ENCODE peak calls at places on chromosomes 3 and 15, in eight cellular contexts. N, R, I, O, U, Q, J and F are unnamed samples.

GRCh38 chr3:97636465-97636864 is 128.1 kb upstream of the ARL6 start:
- DNase-seq in N (no peak), R (no peak), I (no peak), O (no peak), U (no peak), Q (no peak), J (no peak), F (no peak)

GRCh38 chr3:112631257-112631656 is 9.7 kb downstream of the CCDC80 start:
- DNase-seq in N (no peak), R (no peak), I (no peak), O (no peak), U (no peak), Q (no peak), J (no peak), F (no peak)

GRCh38 chr3:32421991-32422859 is 30.6 kb downstream of the CMTM7 start:
- DNase-seq in N (peak; percentile 83), R (peak; percentile 69), I (peak; percentile 82), O (no peak), U (no peak), Q (peak; percentile 75), J (peak; percentile 44), F (peak; percentile 87)

GRCh38 chr3:119019767-119020518 is 14.7 kb downstream of the IGSF11 start:
- DNase-seq in N (no peak), R (no peak), I (no peak), O (no peak), U (no peak), Q (no peak), J (no peak), F (no peak)

GRCh38 chr3:125431391-125431790 is 56.3 kb upstream of the ZNF148 start:
- DNase-seq in N (peak; percentile 32), R (no peak), I (no peak), O (no peak), U (no peak), Q (peak; percentile 44), J (peak; percentile 28), F (no peak)

GRCh38 chr15:34318277-34319079 is 19.1 kb downstream of the SLC12A6 start:
- DNase-seq in N (peak; percentile 45), R (peak; percentile 81), I (peak; percentile 41), O (no peak), U (no peak), Q (peak; percentile 18), J (no peak), F (no peak)

GRCh38 chr15:38647683-38648082 is 83.1 kb upstream of the RASGRP1 start:
- DNase-seq in N (peak; percentile 4), R (peak; percentile 12), I (no peak), O (no peak), U (no peak), Q (no peak), J (no peak), F (no peak)

GRCh38 chr15:95440712-95441111 is 889.8 kb upstream of the NR2F2 start:
- DNase-seq in N (no peak), R (no peak), I (no peak), O (no peak), U (no peak), Q (no peak), J (no peak), F (no peak)

GRCh38 chr3:168834558-168834957 is 738.8 kb upstream of the GOLIM4 start:
- DNase-seq in N (no peak), R (no peak), I (no peak), O (no peak), U (no peak), Q (no peak), J (no peak), F (no peak)

GRCh38 chr15:43920815-43921214 is 94.0 kb downstream of the WDR76 start:
- DNase-seq in N (peak; percentile 65), R (peak; percentile 31), I (no peak), O (no peak), U (no peak), Q (no peak), J (no peak), F (no peak)

GRCh38 chr3:154904328-154904727 is 175.8 kb upstream of the MME start:
- DNase-seq in N (no peak), R (peak; percentile 44), I (no peak), O (no peak), U (no peak), Q (peak; percentile 33), J (no peak), F (no peak)

GRCh38 chr3:46378426-46378942 is 7.7 kb downstream of the CCR5 start:
- DNase-seq in N (peak; percentile 17), R (peak; percentile 59), I (peak; percentile 69), O (peak; percentile 42), U (peak; percentile 58), Q (peak; percentile 56), J (no peak), F (peak; percentile 75)

GRCh38 chr3:62562596-62562995 is 189.2 kb upstream of the FEZF2 start:
- DNase-seq in N (peak; percentile 73), R (no peak), I (no peak), O (no peak), U (no peak), Q (no peak), J (no peak), F (no peak)

GRCh38 chr15:97904196-97904572 is 56.3 kb upstream of the ARRDC4 start:
- DNase-seq in N (peak; percentile 27), R (peak; percentile 68), I (peak; percentile 74), O (no peak), U (peak; percentile 69), Q (peak; percentile 76), J (no peak), F (peak; percentile 87)

GRCh38 chr3:38165722-38166387 is 518 bp downstream of the OXSR1 start:
- DNase-seq in N (peak; percentile 27), R (peak; percentile 40), I (no peak), O (no peak), U (peak; percentile 50), Q (peak; percentile 33), J (no peak), F (no peak)

GRCh38 chr15:89367485-89368451 is 33.1 kb upstream of the POLG start:
- DNase-seq in N (no peak), R (no peak), I (no peak), O (no peak), U (no peak), Q (no peak), J (no peak), F (no peak)

GRCh38 chr3:10935028-10935427 is 57.5 kb upstream of the SLC6A1 start:
- DNase-seq in N (no peak), R (no peak), I (no peak), O (no peak), U (no peak), Q (no peak), J (no peak), F (no peak)

GRCh38 chr3:38646630-38647029 is 2.9 kb downstream of the SCN5A start:
- DNase-seq in N (no peak), R (peak; percentile 12), I (no peak), O (no peak), U (no peak), Q (no peak), J (no peak), F (no peak)

GRCh38 chr3:13517253-13517977 is 31.5 kb upstream of the FBLN2 start:
- DNase-seq in N (no peak), R (no peak), I (peak; percentile 87), O (no peak), U (no peak), Q (no peak), J (no peak), F (no peak)

GRCh38 chr3:67311440-67311839 is 313.3 kb downstream of the KBTBD8 start:
- DNase-seq in N (no peak), R (no peak), I (no peak), O (no peak), U (no peak), Q (no peak), J (no peak), F (no peak)

GRCh38 chr15:28002867-28003266 is 96.2 kb downstream of the OCA2 start:
- DNase-seq in N (no peak), R (no peak), I (no peak), O (no peak), U (no peak), Q (no peak), J (no peak), F (no peak)

GRCh38 chr3:47716656-47717055 is 65.0 kb downstream of the SMARCC1 start:
- DNase-seq in N (no peak), R (peak; percentile 28), I (no peak), O (no peak), U (no peak), Q (no peak), J (no peak), F (no peak)

GRCh38 chr15:56325186-56325585 is 40.0 kb upstream of the TEX9 start:
- DNase-seq in N (peak; percentile 59), R (peak; percentile 12), I (no peak), O (no peak), U (no peak), Q (peak; percentile 43), J (peak; percentile 3), F (no peak)

GRCh38 chr3:141412087-141412935 is 44.0 kb downstream of the ZBTB38 start:
- DNase-seq in N (peak; percentile 84), R (peak; percentile 99), I (no peak), O (no peak), U (no peak), Q (peak; percentile 94), J (no peak), F (no peak)

GRCh38 chr3:162391301-162391700 is 894.7 kb downstream of the OTOL1 start:
- DNase-seq in N (peak; percentile 63), R (peak; percentile 43), I (no peak), O (no peak), U (no peak), Q (peak; percentile 76), J (peak; percentile 4), F (no peak)

GRCh38 chr3:113223831-113224240 is 12.5 kb downstream of the BOC start:
- DNase-seq in N (no peak), R (no peak), I (no peak), O (no peak), U (no peak), Q (no peak), J (no peak), F (no peak)

GRCh38 chr3:45153658-45154437 is 7.7 kb upstream of the CDCP1 start:
- DNase-seq in N (peak; percentile 79), R (peak; percentile 68), I (no peak), O (no peak), U (no peak), Q (peak; percentile 22), J (no peak), F (no peak)

GRCh38 chr15:92029767-92030166 is 176.3 kb downstream of the SLCO3A1 start:
- DNase-seq in N (no peak), R (no peak), I (no peak), O (no peak), U (no peak), Q (no peak), J (no peak), F (no peak)
- TF ChIP-seq CTCF in N (no peak), R (no peak), I (no peak), O (no peak), U (no peak), Q (no peak), J (no peak), F (no peak)

GRCh38 chr15:84023636-84024035 is 211.9 kb upstream of the GOLGA6L4 start:
- DNase-seq in N (no peak), R (peak; percentile 49), I (no peak), O (no peak), U (no peak), Q (no peak), J (no peak), F (no peak)
- TF ChIP-seq CTCF in N (peak; percentile 32), R (peak; percentile 71), I (peak; percentile 41), O (no peak), U (peak; percentile 59), Q (peak; percentile 44), J (peak; percentile 14), F (no peak)

GRCh38 chr3:140008693-140008980 is 73.7 kb downstream of the CLSTN2 start:
- DNase-seq in N (no peak), R (no peak), I (no peak), O (no peak), U (no peak), Q (no peak), J (no peak), F (no peak)
- TF ChIP-seq CTCF in N (no peak), R (no peak), I (no peak), O (no peak), U (no peak), Q (no peak), J (no peak), F (no peak)

GRCh38 chr15:75830910-75831805 is 12.1 kb upstream of the UBE2Q2 start:
- DNase-seq in N (no peak), R (no peak), I (no peak), O (no peak), U (no peak), Q (no peak), J (no peak), F (no peak)
- TF ChIP-seq CTCF in N (no peak), R (no peak), I (no peak), O (no peak), U (no peak), Q (no peak), J (no peak), F (no peak)